ENCODE peak calls at places on chromosomes 5 and 9, in four cellular contexts. U is GM12865, M is GM12878, Z is fibroblast of lung. R is an unnamed sample.

GRCh38 chr9:87884578-87885459 is 2.1 kb downstream of the SPATA31E1 start:
- DNase-seq in U (no peak), M (no peak), Z (no peak), R (no peak)

GRCh38 chr5:121841900-121842299 is 9.8 kb upstream of the FTMT start:
- DNase-seq in U (no peak), M (no peak), Z (peak; percentile 5), R (no peak)

GRCh38 chr5:108259306-108259705 is 122.6 kb downstream of the FBXL17 start:
- DNase-seq in U (peak; percentile 40), M (no peak), Z (peak; percentile 23), R (no peak)

GRCh38 chr9:129272348-129273025 is 94.4 kb upstream of the IER5L start:
- DNase-seq in U (no peak), M (no peak), Z (no peak), R (no peak)

GRCh38 chr5:86526811-86527348 is 90.9 kb upstream of the COX7C start:
- DNase-seq in U (peak; percentile 9), M (no peak), Z (no peak), R (no peak)

GRCh38 chr9:124818431-124819281 is 34.6 kb upstream of the WDR38 start:
- DNase-seq in U (peak; percentile 78), M (no peak), Z (no peak), R (no peak)

GRCh38 chr5:126656397-126657007 is 55.8 kb downstream of the PHAX start:
- DNase-seq in U (peak; percentile 56), M (no peak), Z (peak; percentile 70), R (no peak)

GRCh38 chr9:136965771-136966484 is 11.4 kb upstream of the PTGDS start:
- DNase-seq in U (peak; percentile 58), M (no peak), Z (no peak), R (no peak)

GRCh38 chr5:135890867-135891266 is 4.8 kb downstream of the IL9 start:
- DNase-seq in U (peak; percentile 62), M (peak; percentile 15), Z (no peak), R (no peak)

GRCh38 chr5:9268226-9268625 is 277.6 kb downstream of the SEMA5A start:
- DNase-seq in U (no peak), M (no peak), Z (peak; percentile 11), R (no peak)

GRCh38 chr9:129968690-129969485 is 74.1 kb downstream of the FNBP1 start:
- DNase-seq in U (no peak), M (no peak), Z (peak; percentile 87), R (no peak)

GRCh38 chr5:116559239-116559638 is 15.4 kb downstream of the SEMA6A start:
- DNase-seq in U (no peak), M (no peak), Z (no peak), R (no peak)

GRCh38 chr9:127803507-127804352 is 1.0 kb downstream of the FPGS start:
- DNase-seq in U (no peak), M (no peak), Z (peak; percentile 39), R (no peak)

GRCh38 chr5:152650413-152650812 is 245.3 kb upstream of the NMUR2 start:
- DNase-seq in U (no peak), M (no peak), Z (no peak), R (no peak)

GRCh38 chr5:150648294-150649107 is 8.0 kb downstream of the SYNPO start:
- DNase-seq in U (no peak), M (no peak), Z (no peak), R (no peak)

GRCh38 chr9:134167530-134167931 is 3.2 kb upstream of the RNU6ATAC start:
- DNase-seq in U (no peak), M (no peak), Z (peak; percentile 52), R (no peak)

GRCh38 chr9:89498845-89499480 is 1.1 kb upstream of the SEMA4D start:
- DNase-seq in U (peak; percentile 85), M (no peak), Z (no peak), R (peak; percentile 68)

GRCh38 chr5:73135429-73136276 is 15.3 kb downstream of the TMEM171 start:
- DNase-seq in U (no peak), M (no peak), Z (peak; percentile 30), R (no peak)

GRCh38 chr5:102754499-102755424 is at the start of gene PAM:
- DNase-seq in U (peak; percentile 89), M (no peak), Z (peak; percentile 68), R (no peak)

GRCh38 chr9:77598510-77598909 is 49.6 kb downstream of the GNA14 start:
- DNase-seq in U (no peak), M (no peak), Z (peak; percentile 84), R (no peak)

GRCh38 chr5:175696139-175696854 is 38.4 kb downstream of the HRH2 start:
- DNase-seq in U (peak; percentile 56), M (peak; percentile 1), Z (no peak), R (peak; percentile 8)

GRCh38 chr9:133335924-133336811 is at the start of gene SURF6:
- DNase-seq in U (peak; percentile 97), M (peak; percentile 69), Z (peak; percentile 82), R (peak; percentile 67)

GRCh38 chr5:154165886-154166285 is 24.6 kb upstream of the GALNT10 start:
- DNase-seq in U (no peak), M (no peak), Z (no peak), R (no peak)

DNA sequence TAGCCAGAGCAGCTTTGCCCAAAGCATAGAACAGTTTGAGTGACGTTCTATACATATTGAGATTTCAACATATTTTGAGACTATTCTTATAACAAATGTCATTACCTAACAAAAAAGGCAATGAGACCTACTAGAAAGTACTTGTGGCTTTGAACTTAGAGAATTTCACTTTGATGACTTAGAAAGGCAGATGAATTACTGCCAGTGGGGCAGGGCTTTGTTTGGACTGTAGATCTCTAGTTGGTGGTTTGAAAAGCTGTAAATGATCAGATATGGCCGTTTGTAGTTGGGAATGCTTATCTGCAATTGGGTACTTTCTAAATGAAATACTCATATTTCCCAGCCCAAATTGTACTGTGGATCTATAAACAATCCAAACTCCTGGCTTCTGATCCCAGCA is 28.1 kb downstream of the SOX30 start:
- DNase-seq in U (no peak), M (no peak), Z (no peak), R (no peak)
- H3K4me3 ChIP-seq in U (no peak overlapping the region), M (no peak overlapping the region), Z (no peak overlapping the region), R (no peak overlapping the region)

DNA sequence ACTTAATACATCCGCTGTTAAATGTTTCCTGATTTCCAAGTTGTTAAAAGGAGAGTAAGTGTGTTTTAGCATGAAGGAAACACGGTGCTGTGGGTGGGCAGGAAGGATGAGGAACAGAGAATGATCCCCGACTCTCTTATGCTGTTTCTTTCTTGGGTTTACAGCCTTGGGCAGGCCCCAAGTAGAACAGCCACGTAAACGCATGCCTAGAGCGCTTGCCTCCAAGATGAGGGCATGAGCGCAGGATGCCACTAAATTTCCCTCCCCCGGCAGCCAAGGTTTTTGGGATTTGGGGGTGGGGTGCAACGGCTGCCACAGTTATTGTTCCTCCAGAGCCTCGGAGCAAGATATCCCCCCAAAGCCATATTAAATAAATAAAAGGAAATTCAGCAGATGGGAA is 10.1 kb upstream of the DELE1 start:
- DNase-seq in U (no peak), M (no peak), Z (no peak), R (no peak)
- H3K4me3 ChIP-seq in U (no peak overlapping the region), M (no peak overlapping the region), Z (no peak overlapping the region), R (no peak overlapping the region)

GRCh38 chr9:8845808-8846207 is 1046.2 kb upstream of the DMAC1 start:
- DNase-seq in U (no peak), M (no peak), Z (no peak), R (no peak)
- H3K4me3 ChIP-seq in U (no peak overlapping the region), M (no peak overlapping the region), Z (no peak overlapping the region), R (no peak overlapping the region)

GRCh38 chr9:122815544-122815943 is 12.8 kb downstream of the PDCL start:
- DNase-seq in U (no peak), M (no peak), Z (no peak), R (no peak)
- H3K4me3 ChIP-seq in U (no peak overlapping the region), M (no peak overlapping the region), Z (no peak overlapping the region), R (no peak overlapping the region)

R was measured in GM12864.